ENCODE peak calls at places on chromosomes 1 and 21, in five cellular contexts. One of them, this sample, is unnamed.

GRCh38 chr1:15796086-15796462 is 11.4 kb downstream of the UQCRHL start:
- DNase-seq in Caco-2: no peak
- DNase-seq in transverse colon: no peak
- DNase-seq in esophagus squamous epithelium: no peak
- DNase-seq in CD4-positive, CD25-positive, alpha-beta regulatory T cell: no peak
- DNase-seq in this sample: no peak

GRCh38 chr1:244368279-244368678 is 83.4 kb downstream of the ADSS2 start:
- DNase-seq in Caco-2: no peak
- DNase-seq in transverse colon: no peak
- DNase-seq in esophagus squamous epithelium: no peak
- DNase-seq in CD4-positive, CD25-positive, alpha-beta regulatory T cell: no peak
- DNase-seq in this sample: no peak

GRCh38 chr1:101284622-101285218 is 47.9 kb downstream of the S1PR1 start:
- DNase-seq in Caco-2: no peak
- DNase-seq in transverse colon: no peak
- DNase-seq in esophagus squamous epithelium: no peak
- DNase-seq in CD4-positive, CD25-positive, alpha-beta regulatory T cell: no peak
- DNase-seq in this sample: no peak

GRCh38 chr1:204821924-204822323 is 48.7 kb upstream of the NFASC start:
- DNase-seq in Caco-2: no peak
- DNase-seq in transverse colon: no peak
- DNase-seq in esophagus squamous epithelium: no peak
- DNase-seq in CD4-positive, CD25-positive, alpha-beta regulatory T cell: no peak
- DNase-seq in this sample: no peak

GRCh38 chr1:25620211-25620610 is 3.6 kb downstream of the MAN1C1 start:
- DNase-seq in Caco-2: no peak
- DNase-seq in transverse colon: no peak
- DNase-seq in esophagus squamous epithelium: no peak
- DNase-seq in CD4-positive, CD25-positive, alpha-beta regulatory T cell: no peak
- DNase-seq in this sample: peak

GRCh38 chr21:33078907-33079582 is 9.1 kb downstream of the OLIG1 start:
- DNase-seq in Caco-2: no peak
- DNase-seq in transverse colon: no peak
- DNase-seq in esophagus squamous epithelium: no peak
- DNase-seq in CD4-positive, CD25-positive, alpha-beta regulatory T cell: no peak
- DNase-seq in this sample: peak

GRCh38 chr1:31374511-31375196 is 1.8 kb upstream of the FABP3 start:
- DNase-seq in Caco-2: no peak
- DNase-seq in transverse colon: no peak
- DNase-seq in esophagus squamous epithelium: no peak
- DNase-seq in CD4-positive, CD25-positive, alpha-beta regulatory T cell: no peak
- DNase-seq in this sample: no peak

GRCh38 chr1:227891223-227891954 is 56.3 kb downstream of the WNT9A start:
- DNase-seq in Caco-2: no peak
- DNase-seq in transverse colon: peak
- DNase-seq in esophagus squamous epithelium: no peak
- DNase-seq in CD4-positive, CD25-positive, alpha-beta regulatory T cell: no peak
- DNase-seq in this sample: no peak

GRCh38 chr21:41899431-41900202 is 20.5 kb upstream of the PRDM15 start:
- DNase-seq in Caco-2: no peak
- DNase-seq in transverse colon: no peak
- DNase-seq in esophagus squamous epithelium: no peak
- DNase-seq in CD4-positive, CD25-positive, alpha-beta regulatory T cell: peak
- DNase-seq in this sample: no peak

GRCh38 chr1:1306661-1307260 is 969 bp downstream of the ACAP3 start:
- DNase-seq in Caco-2: no peak
- DNase-seq in transverse colon: no peak
- DNase-seq in esophagus squamous epithelium: no peak
- DNase-seq in CD4-positive, CD25-positive, alpha-beta regulatory T cell: no peak
- DNase-seq in this sample: no peak

GRCh38 chr1:36208978-36209708 is 15.1 kb upstream of the THRAP3 start:
- DNase-seq in Caco-2: peak
- DNase-seq in transverse colon: no peak
- DNase-seq in esophagus squamous epithelium: no peak
- DNase-seq in CD4-positive, CD25-positive, alpha-beta regulatory T cell: no peak
- DNase-seq in this sample: no peak

GRCh38 chr1:113394043-113394862 is 3.9 kb downstream of the MAGI3 start:
- DNase-seq in Caco-2: no peak
- DNase-seq in transverse colon: no peak
- DNase-seq in esophagus squamous epithelium: no peak
- DNase-seq in CD4-positive, CD25-positive, alpha-beta regulatory T cell: no peak
- DNase-seq in this sample: no peak
- H3K4me3 ChIP-seq in Caco-2: no peak
- H3K4me3 ChIP-seq in transverse colon: no peak
- H3K4me3 ChIP-seq in esophagus squamous epithelium: no peak
- H3K4me3 ChIP-seq in CD4-positive, CD25-positive, alpha-beta regulatory T cell: no peak
- H3K4me3 ChIP-seq in this sample: no peak

GRCh38 chr21:31558839-31559367 is 100.6 kb upstream of the SOD1 start:
- DNase-seq in Caco-2: peak
- DNase-seq in transverse colon: peak
- DNase-seq in esophagus squamous epithelium: peak
- DNase-seq in CD4-positive, CD25-positive, alpha-beta regulatory T cell: peak
- DNase-seq in this sample: peak
- H3K4me3 ChIP-seq in Caco-2: peak
- H3K4me3 ChIP-seq in transverse colon: peak
- H3K4me3 ChIP-seq in esophagus squamous epithelium: peak
- H3K4me3 ChIP-seq in CD4-positive, CD25-positive, alpha-beta regulatory T cell: peak
- H3K4me3 ChIP-seq in this sample: no peak

GRCh38 chr21:42925114-42925907 is at the start of gene ERVH48-1:
- DNase-seq in Caco-2: peak
- DNase-seq in transverse colon: no peak
- DNase-seq in esophagus squamous epithelium: no peak
- DNase-seq in CD4-positive, CD25-positive, alpha-beta regulatory T cell: peak
- DNase-seq in this sample: no peak
- H3K4me3 ChIP-seq in Caco-2: peak
- H3K4me3 ChIP-seq in transverse colon: no peak
- H3K4me3 ChIP-seq in esophagus squamous epithelium: no peak
- H3K4me3 ChIP-seq in CD4-positive, CD25-positive, alpha-beta regulatory T cell: no peak
- H3K4me3 ChIP-seq in this sample: no peak

GRCh38 chr1:182829285-182829932 is 9.7 kb upstream of the DHX9 start:
- DNase-seq in Caco-2: no peak
- DNase-seq in transverse colon: no peak
- DNase-seq in esophagus squamous epithelium: no peak
- DNase-seq in CD4-positive, CD25-positive, alpha-beta regulatory T cell: no peak
- DNase-seq in this sample: peak
- H3K4me3 ChIP-seq in Caco-2: no peak
- H3K4me3 ChIP-seq in transverse colon: no peak
- H3K4me3 ChIP-seq in esophagus squamous epithelium: no peak
- H3K4me3 ChIP-seq in CD4-positive, CD25-positive, alpha-beta regulatory T cell: no peak
- H3K4me3 ChIP-seq in this sample: no peak

GRCh38 chr1:184494929-184495328 is 108.1 kb downstream of the C1orf21 start:
- DNase-seq in Caco-2: no peak
- DNase-seq in transverse colon: no peak
- DNase-seq in esophagus squamous epithelium: no peak
- DNase-seq in CD4-positive, CD25-positive, alpha-beta regulatory T cell: no peak
- DNase-seq in this sample: peak
- H3K4me3 ChIP-seq in Caco-2: no peak
- H3K4me3 ChIP-seq in transverse colon: no peak
- H3K4me3 ChIP-seq in esophagus squamous epithelium: no peak
- H3K4me3 ChIP-seq in CD4-positive, CD25-positive, alpha-beta regulatory T cell: no peak
- H3K4me3 ChIP-seq in this sample: no peak

DNA sequence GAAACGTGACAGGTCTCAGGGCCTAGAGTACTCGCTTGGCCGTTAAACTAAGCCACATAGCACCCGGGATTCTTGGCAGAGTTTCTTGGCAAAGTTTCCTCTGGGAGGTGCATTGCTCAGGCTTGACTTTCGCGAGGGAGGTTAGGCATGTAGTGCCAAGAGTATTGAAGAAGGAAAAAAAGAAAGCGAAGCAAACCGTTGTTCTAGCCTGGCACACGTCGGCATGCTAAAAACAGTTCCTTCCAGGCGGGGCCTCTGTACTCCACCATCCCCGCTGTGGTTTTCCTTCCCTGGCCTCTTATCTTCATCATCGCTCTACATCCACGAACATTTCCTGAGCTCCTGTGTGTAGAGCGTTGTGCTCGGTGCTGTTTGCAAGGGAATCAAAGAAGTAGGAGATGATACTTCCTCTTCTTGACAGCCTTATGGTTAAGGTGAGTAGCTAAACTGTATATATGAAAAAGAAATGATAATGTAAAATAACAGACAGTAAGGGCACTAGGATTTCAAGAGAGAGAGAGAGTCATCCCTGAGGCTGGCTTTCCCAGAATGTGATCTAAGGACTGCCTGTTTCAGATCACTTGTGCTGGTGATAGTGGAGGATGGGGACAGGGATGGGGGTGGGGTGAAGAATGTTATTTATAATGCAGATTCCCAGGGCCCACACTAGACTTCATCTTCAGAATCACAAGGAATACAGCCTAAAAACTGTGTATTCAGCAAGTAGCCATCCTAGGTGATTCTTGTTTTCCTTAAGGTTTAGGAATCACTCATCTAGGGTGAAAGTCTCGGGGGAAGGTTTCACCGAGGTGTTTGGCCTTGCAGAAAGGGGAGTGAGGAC is 18.9 kb downstream of the RNF220 start:
- DNase-seq in Caco-2: no peak
- DNase-seq in transverse colon: peak
- DNase-seq in esophagus squamous epithelium: no peak
- DNase-seq in CD4-positive, CD25-positive, alpha-beta regulatory T cell: no peak
- DNase-seq in this sample: no peak
- H3K4me3 ChIP-seq in Caco-2: no peak
- H3K4me3 ChIP-seq in transverse colon: no peak
- H3K4me3 ChIP-seq in esophagus squamous epithelium: no peak
- H3K4me3 ChIP-seq in CD4-positive, CD25-positive, alpha-beta regulatory T cell: no peak
- H3K4me3 ChIP-seq in this sample: no peak